ENCODE peak calls at places on chromosomes 4 and X, in four cellular contexts. K, V, N and T are unnamed samples.

GRCh38 chr4:115803825-115804224 is 690.4 kb upstream of the NDST4 start:
- DNase-seq in K (no peak), V (no peak), N (no peak), T (no peak)

GRCh38 chr4:89572224-89572858 is 264.6 kb downstream of the SNCA start:
- DNase-seq in K (no peak), V (no peak), N (no peak), T (no peak)

GRCh38 chr4:54482529-54482961 is 175.2 kb upstream of the KIT start:
- DNase-seq in K (no peak), V (no peak), N (no peak), T (no peak)

GRCh38 chr4:113943863-113944262 is 35.6 kb downstream of the ARSJ start:
- DNase-seq in K (no peak), V (no peak), N (no peak), T (no peak)

GRCh38 chrX:109840585-109840984 is 107.5 kb upstream of the ACSL4 start:
- DNase-seq in K (no peak), V (no peak), N (no peak), T (no peak)

GRCh38 chrX:121008920-121009319 is 23.4 kb upstream of the CT47A1 start:
- DNase-seq in K (no peak), V (no peak), N (no peak), T (no peak)

GRCh38 chr4:3250956-3251690 is 2.2 kb downstream of the MSANTD1 start:
- DNase-seq in K (peak; percentile 44), V (peak; percentile 1), N (no peak), T (no peak)

GRCh38 chr4:23369331-23369730 is 520.5 kb downstream of the PPARGC1A start:
- DNase-seq in K (peak; percentile 51), V (no peak), N (peak; percentile 13), T (no peak)

GRCh38 chrX:106912864-106913263 is 7.3 kb upstream of the CLDN2 start:
- DNase-seq in K (no peak), V (no peak), N (no peak), T (no peak)

GRCh38 chr4:87101543-87102199 is 118.7 kb downstream of the KLHL8 start:
- DNase-seq in K (no peak), V (no peak), N (no peak), T (no peak)

GRCh38 chrX:96183843-96184242 is 500.8 kb upstream of the DIAPH2 start:
- DNase-seq in K (no peak), V (no peak), N (no peak), T (no peak)

GRCh38 chrX:54182194-54182863 is 725 bp downstream of the FAM120C start:
- DNase-seq in K (peak; percentile 83), V (peak; percentile 42), N (peak; percentile 59), T (peak; percentile 62)

GRCh38 chrX:123184858-123185251 is 777 bp downstream of the GRIA3 start:
- DNase-seq in K (no peak), V (no peak), N (no peak), T (no peak)

GRCh38 chr4:59247032-59247431 is 1953.1 kb upstream of the ADGRL3 start:
- DNase-seq in K (no peak), V (no peak), N (no peak), T (no peak)

GRCh38 chr4:48963042-48963679 is 22.9 kb upstream of the CWH43 start:
- DNase-seq in K (peak; percentile 62), V (peak; percentile 45), N (peak; percentile 22), T (peak; percentile 62)

GRCh38 chr4:174255790-174256189 is 27.7 kb downstream of the FBXO8 start:
- DNase-seq in K (no peak), V (no peak), N (no peak), T (no peak)

GRCh38 chr4:150381026-150381425 is 200.9 kb upstream of the MAB21L2 start:
- DNase-seq in K (no peak), V (no peak), N (no peak), T (no peak)

GRCh38 chrX:38754102-38754790 is 47.0 kb upstream of the MID1IP1 start:
- DNase-seq in K (no peak), V (no peak), N (no peak), T (peak; percentile 38)

GRCh38 chrX:20432746-20433374 is 166.2 kb upstream of the RPS6KA3 start:
- DNase-seq in K (no peak), V (no peak), N (no peak), T (no peak)

GRCh38 chr4:168124008-168124641 is 31.8 kb downstream of the ANXA10 start:
- DNase-seq in K (no peak), V (no peak), N (no peak), T (no peak)

GRCh38 chr4:140116442-140117104 is 37.4 kb downstream of the MAML3 start:
- DNase-seq in K (no peak), V (no peak), N (no peak), T (no peak)

GRCh38 chr4:141643557-141643956 is 7.2 kb downstream of the IL15 start:
- DNase-seq in K (no peak), V (no peak), N (no peak), T (no peak)

GRCh38 chr4:10640535-10641159 is 43.9 kb downstream of the CLNK start:
- DNase-seq in K (no peak), V (no peak), N (no peak), T (no peak)

GRCh38 chrX:43556207-43556606 is 99.9 kb upstream of the MAOA start:
- DNase-seq in K (no peak), V (no peak), N (no peak), T (no peak)

GRCh38 chrX:8374041-8374825 is 90.4 kb upstream of the VCX3B start:
- DNase-seq in K (no peak), V (no peak), N (no peak), T (no peak)

DNA sequence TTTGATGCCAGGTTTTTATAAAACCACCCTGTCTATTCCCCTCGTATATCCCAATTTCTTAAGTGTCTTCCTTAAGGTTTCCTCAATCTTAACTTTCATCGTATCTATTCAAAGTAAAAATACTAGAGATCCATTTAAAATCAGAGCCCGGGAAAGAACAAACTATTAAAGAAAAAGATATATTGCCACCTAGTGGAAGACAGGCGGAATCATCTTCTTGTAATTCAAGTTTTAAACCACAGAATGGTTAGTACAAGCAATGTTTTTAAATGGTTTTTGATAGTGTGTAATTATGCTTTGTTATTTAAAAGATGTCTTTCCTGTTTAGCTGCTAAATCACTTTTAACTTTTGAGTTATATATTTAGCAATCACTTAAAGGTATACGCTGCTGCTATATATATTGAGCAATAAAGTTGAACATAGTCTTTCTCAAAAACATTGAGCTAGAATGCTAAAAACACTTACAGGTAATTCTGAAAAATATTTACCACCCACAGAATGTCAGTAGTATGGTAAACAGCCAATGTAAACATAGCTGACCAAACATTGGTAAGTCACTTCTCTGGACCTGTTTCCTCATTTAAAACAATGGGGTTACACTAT is 18.2 kb downstream of the PRDM8 start:
- DNase-seq in K (no peak), V (no peak), N (no peak), T (peak; percentile 34)
- H3K9me3 ChIP-seq in K (no peaks in the 10 kb centered on the region), V (no peaks in the 10 kb centered on the region), N (no peaks in the 10 kb centered on the region), T (no peaks in the 10 kb centered on the region)

GRCh38 chrX:151704023-151704663 is 8.9 kb downstream of the PRRG3 start:
- DNase-seq in K (no peak), V (no peak), N (no peak), T (no peak)

GRCh38 chrX:151701531-151701930 is 6.3 kb downstream of the PRRG3 start:
- DNase-seq in K (no peak), V (no peak), N (no peak), T (no peak)

GRCh38 chrX:151702021-151702714 is 6.9 kb downstream of the PRRG3 start:
- DNase-seq in K (no peak), V (no peak), N (no peak), T (no peak)

GRCh38 chrX:151702741-151703352 is 7.6 kb downstream of the PRRG3 start:
- DNase-seq in K (no peak), V (no peak), N (no peak), T (no peak)

DNA sequence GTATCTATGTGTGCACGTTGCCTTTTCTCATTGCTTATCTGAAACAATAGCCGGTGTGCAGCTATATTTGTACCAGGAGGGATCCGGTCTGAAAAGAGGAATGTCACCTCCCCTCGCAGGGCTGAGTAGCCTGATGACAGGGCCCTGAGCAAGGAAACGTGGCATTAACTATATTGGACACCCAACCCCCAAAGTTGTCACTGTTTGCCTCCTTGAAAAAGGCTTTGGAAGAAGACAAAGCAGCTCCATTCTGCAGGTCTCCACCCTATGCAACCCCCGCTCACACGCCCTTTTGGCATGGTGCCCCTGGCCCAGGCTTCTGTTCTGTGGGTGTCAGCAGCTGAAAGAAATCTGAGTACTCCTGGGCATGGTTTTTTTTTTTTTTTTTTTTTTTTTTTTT is 8.2 kb downstream of the PRRG3 start:
- DNase-seq in K (no peak), V (no peak), N (peak; percentile 74), T (no peak)
- H3K9me3 ChIP-seq in K (no peaks in the 10 kb centered on the region), V (no peaks in the 10 kb centered on the region), N (no peaks in the 10 kb centered on the region), T (no peaks in the 10 kb centered on the region)

GRCh38 chrX:143945171-143945570 is 61.3 kb downstream of the UBE2NL start:
- DNase-seq in K (no peak), V (no peak), N (no peak), T (no peak)

GRCh38 chrX:143934542-143934941 is 50.7 kb downstream of the UBE2NL start:
- DNase-seq in K (no peak), V (no peak), N (no peak), T (no peak)

DNA sequence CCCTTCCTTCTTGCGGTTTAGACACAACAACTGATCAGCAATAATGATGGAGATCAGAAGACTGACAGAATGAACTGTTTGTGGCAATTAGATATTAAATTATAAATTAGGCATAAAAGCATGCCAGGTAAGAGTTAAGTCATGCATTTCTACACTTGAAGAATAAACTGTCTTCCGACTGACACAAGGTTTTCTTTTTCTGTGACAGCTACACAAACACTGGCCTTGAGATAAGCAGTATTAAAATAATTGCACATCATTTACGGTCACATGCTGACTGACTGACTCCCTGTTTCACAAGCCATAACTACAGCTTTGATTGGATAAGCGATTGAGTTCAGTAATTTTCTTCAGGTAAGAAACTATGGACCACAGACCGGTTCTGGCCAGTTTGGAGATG is 56.2 kb downstream of the UBE2NL start:
- DNase-seq in K (no peak), V (no peak), N (no peak), T (no peak)
- H3K9me3 ChIP-seq in K (no peaks in the 10 kb centered on the region), V (no peaks in the 10 kb centered on the region), N (no peaks in the 10 kb centered on the region), T (no peaks in the 10 kb centered on the region)

DNA sequence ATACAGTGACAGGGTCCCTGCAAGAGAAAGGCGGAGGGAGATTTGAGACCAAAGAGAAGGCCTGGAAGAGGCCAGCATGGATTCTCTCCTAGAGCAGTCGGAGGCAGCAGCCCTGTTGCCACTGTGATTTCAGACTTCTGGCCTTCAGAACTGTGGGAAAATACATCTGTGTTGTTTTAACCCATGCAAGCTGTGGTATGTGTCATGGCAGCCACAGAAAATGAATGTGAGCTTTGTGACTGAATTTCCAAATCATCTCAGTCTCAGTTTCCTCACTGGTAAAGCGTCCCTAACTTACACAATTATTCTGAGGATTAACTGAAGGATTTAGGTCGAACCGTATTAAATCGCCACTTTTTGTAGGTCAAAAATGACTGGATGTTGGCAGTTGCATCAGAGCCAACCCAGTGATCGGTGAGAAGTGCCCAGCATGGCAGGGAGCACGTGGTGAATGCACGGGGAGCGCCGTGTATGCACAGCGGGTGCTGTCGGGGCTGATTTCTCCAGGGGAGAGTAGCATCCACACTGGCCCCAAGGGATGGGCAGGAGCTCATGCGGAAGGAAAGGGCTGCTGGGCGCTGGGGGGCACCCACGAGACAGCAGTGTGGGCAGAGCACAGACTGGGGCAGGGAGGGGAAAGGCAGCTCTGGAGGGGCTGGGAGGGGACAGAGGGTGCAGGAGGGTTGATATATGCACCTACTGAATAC is 23.8 kb upstream of the NSG1 start:
- DNase-seq in K (no peak), V (no peak), N (no peak), T (no peak)
- H3K9me3 ChIP-seq in K (no peaks in the 10 kb centered on the region), V (no peaks in the 10 kb centered on the region), N (no peaks in the 10 kb centered on the region), T (no peaks in the 10 kb centered on the region)

DNA sequence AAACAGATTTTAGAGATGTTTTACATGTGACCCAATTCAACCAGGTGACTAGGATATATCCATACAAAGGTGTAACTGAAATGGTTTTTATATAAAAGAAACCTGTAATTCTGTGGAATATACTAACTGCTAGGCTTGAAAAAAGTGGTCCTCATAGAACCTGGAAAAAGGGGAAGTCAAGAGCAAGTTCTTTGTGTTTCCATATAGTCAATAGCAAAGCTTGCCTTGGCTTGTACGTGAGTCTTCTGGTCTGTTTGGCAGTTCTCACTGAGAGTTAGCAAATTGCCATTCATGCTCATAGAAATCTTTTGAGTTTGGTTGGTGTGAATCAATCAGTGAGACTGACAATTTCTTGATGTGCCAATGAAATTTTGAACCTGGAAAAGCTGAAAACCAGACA is 79.4 kb upstream of the SMIM10 start:
- DNase-seq in K (no peak), V (no peak), N (no peak), T (no peak)
- H3K9me3 ChIP-seq in K (no peaks in the 10 kb centered on the region), V (no peaks in the 10 kb centered on the region), N (no peaks in the 10 kb centered on the region), T (no peaks in the 10 kb centered on the region)